ENCODE peak calls at places on chromosome 19, in seven cellular contexts. G is GM23338, W is PC-9, F is HCT116, P is hepatocyte, S is PC-3, B is MM.1S. V is an unnamed sample. For H3K79me2 and H3K9me2, the result is how much of the 10 kb centered on the place peaks cover.

GRCh38 chr19:343941-344624 is 513 bp downstream of the MIER2 start:
- DNase-seq in G (peak), W (no peak), F (no peak), P (peak), S (no peak), B (no peak), V (peak)

GRCh38 chr19:36046443-36047050 is 7.5 kb downstream of the THAP8 start:
- DNase-seq in G (peak), W (no peak), F (no peak), P (no peak), S (no peak), B (no peak), V (peak)

GRCh38 chr19:41098762-41099161 is 10.5 kb downstream of the CYP2A13 start:
- DNase-seq in G (peak), W (no peak), F (no peak), P (peak), S (no peak), B (no peak), V (no peak)

GRCh38 chr19:4068058-4068966 is 1.6 kb upstream of the ZBTB7A start:
- DNase-seq in G (no peak), W (no peak), F (no peak), P (peak), S (no peak), B (no peak), V (peak)

GRCh38 chr19:54094601-54095000 is 6.0 kb downstream of the OSCAR start:
- DNase-seq in G (peak), W (no peak), F (no peak), P (no peak), S (no peak), B (no peak), V (no peak)

GRCh38 chr19:2059422-2060201 is 8.6 kb upstream of the MKNK2 start:
- DNase-seq in G (no peak), W (peak), F (peak), P (peak), S (peak), B (no peak), V (peak)

GRCh38 chr19:1469200-1469935 is 9.6 kb downstream of the C19orf25 start:
- DNase-seq in G (no peak), W (no peak), F (no peak), P (no peak), S (peak), B (no peak), V (peak)

GRCh38 chr19:41175825-41176734 is 16.9 kb upstream of the CYP2S1 start:
- DNase-seq in G (peak), W (peak), F (peak), P (peak), S (peak), B (no peak), V (peak)

GRCh38 chr19:11387154-11388034 is 3.3 kb upstream of the EPOR start:
- DNase-seq in G (no peak), W (no peak), F (no peak), P (no peak), S (no peak), B (no peak), V (no peak)

GRCh38 chr19:29404015-29404414 is 121.8 kb upstream of the VSTM2B start:
- DNase-seq in G (no peak), W (no peak), F (no peak), P (no peak), S (no peak), B (no peak), V (no peak)

GRCh38 chr19:3068071-3068470 is 5.8 kb upstream of the TLE5 start:
- DNase-seq in G (no peak), W (no peak), F (no peak), P (no peak), S (no peak), B (no peak), V (no peak)

GRCh38 chr19:15199652-15200574 is 882 bp downstream of the NOTCH3 start:
- DNase-seq in G (peak), W (no peak), F (no peak), P (peak), S (peak), B (no peak), V (peak)

GRCh38 chr19:40143612-40144011 is 47.6 kb upstream of the MAP3K10 start:
- DNase-seq in G (peak), W (no peak), F (no peak), P (no peak), S (no peak), B (peak), V (no peak)

GRCh38 chr19:5225486-5226345 is 114.9 kb downstream of the PTPRS start:
- DNase-seq in G (peak), W (no peak), F (no peak), P (no peak), S (no peak), B (no peak), V (peak)

GRCh38 chr19:51018745-51019543 is 565 bp downstream of the KLK10 start:
- DNase-seq in G (peak), W (peak), F (no peak), P (peak), S (no peak), B (no peak), V (no peak)

GRCh38 chr19:29783627-29784190 is 28.1 kb upstream of the CCNE1 start:
- DNase-seq in G (no peak), W (no peak), F (no peak), P (no peak), S (no peak), B (no peak), V (no peak)

GRCh38 chr19:49939721-49940481 is 10.6 kb upstream of the NUP62 start:
- DNase-seq in G (peak), W (no peak), F (no peak), P (no peak), S (peak), B (no peak), V (no peak)

GRCh38 chr19:4175669-4175931 is 6.8 kb downstream of the SIRT6 start:
- DNase-seq in G (no peak), W (no peak), F (no peak), P (no peak), S (no peak), B (no peak), V (no peak)

GRCh38 chr19:2973229-2973628 is 4.1 kb upstream of the TLE6 start:
- DNase-seq in G (no peak), W (no peak), F (no peak), P (no peak), S (no peak), B (no peak), V (no peak)

GRCh38 chr19:40530091-40530901 is 46.4 kb upstream of the SHKBP1 start:
- DNase-seq in G (peak), W (no peak), F (no peak), P (peak), S (no peak), B (no peak), V (peak)

GRCh38 chr19:771332-771785 is 20.4 kb downstream of the MISP start:
- DNase-seq in G (peak), W (no peak), F (peak), P (peak), S (peak), B (peak), V (peak)

GRCh38 chr19:56167064-56167578 is 8.7 kb upstream of the GALP start:
- DNase-seq in G (peak), W (no peak), F (no peak), P (peak), S (peak), B (no peak), V (no peak)

GRCh38 chr19:7679017-7679720 is 1.5 kb upstream of the TRAPPC5 start:
- DNase-seq in G (no peak), W (no peak), F (no peak), P (no peak), S (peak), B (peak), V (no peak)

GRCh38 chr19:58395220-58395978 is at the start of gene RNF225:
- DNase-seq in G (peak), W (peak), F (no peak), P (peak), S (peak), B (no peak), V (no peak)

GRCh38 chr19:2239173-2239572 is 2.5 kb downstream of the SF3A2 start:
- DNase-seq in G (no peak), W (no peak), F (no peak), P (no peak), S (no peak), B (no peak), V (peak)

GRCh38 chr19:18850560-18851375 is 19.0 kb downstream of the UPF1 start:
- DNase-seq in G (no peak), W (no peak), F (no peak), P (no peak), S (no peak), B (no peak), V (no peak)

GRCh38 chr19:41409288-41409687 is 11.7 kb downstream of the BCKDHA start:
- DNase-seq in G (no peak), W (peak), F (peak), P (peak), S (peak), B (peak), V (peak)

GRCh38 chr19:11570039-11570462 is 7.4 kb downstream of the ACP5 start:
- DNase-seq in G (no peak), W (no peak), F (no peak), P (no peak), S (no peak), B (no peak), V (no peak)

GRCh38 chr19:955803-956746 is 28.1 kb upstream of the WDR18 start:
- DNase-seq in G (no peak), W (peak), F (no peak), P (peak), S (no peak), B (no peak), V (no peak)

GRCh38 chr19:8473652-8474476 is 28.6 kb downstream of the PRAM1 start:
- DNase-seq in G (no peak), W (no peak), F (no peak), P (no peak), S (no peak), B (peak), V (no peak)

GRCh38 chr19:33263325-33264023 is 37.8 kb upstream of the SLC7A10 start:
- DNase-seq in G (no peak), W (no peak), F (no peak), P (no peak), S (no peak), B (no peak), V (no peak)

GRCh38 chr19:48963371-48964204 is 1.5 kb upstream of the FTL start:
- DNase-seq in G (peak), W (peak), F (no peak), P (peak), S (peak), B (peak), V (peak)

GRCh38 chr19:41808663-41809566 is 12.5 kb downstream of the CEACAM3 start:
- DNase-seq in G (no peak), W (no peak), F (no peak), P (no peak), S (no peak), B (no peak), V (no peak)

GRCh38 chr19:17113127-17113785 is 37.7 kb downstream of the MYO9B start:
- DNase-seq in G (no peak), W (peak), F (no peak), P (no peak), S (no peak), B (no peak), V (no peak)
- H3K79me2 ChIP-seq in G (under half), W (under half), F (half or more), P (under half), S (under half), B (under half), V (half or more)

GRCh38 chr19:46944918-46945628 is 74.6 kb upstream of the NPAS1 start:
- DNase-seq in G (peak), W (no peak), F (no peak), P (peak), S (no peak), B (peak), V (peak)
- H3K9me2 ChIP-seq in G (under half), W (under half), F (under half), P (under half), S (under half), B (under half), V (under half)

GRCh38 chr19:44847144-44848035 is 1.3 kb downstream of the NECTIN2 start:
- DNase-seq in G (peak), W (peak), F (peak), P (peak), S (peak), B (no peak), V (peak)
- H2AFZ ChIP-seq in G (no peak), W (peak), F (no peak), P (no peak), S (peak), B (no peak), V (peak)

GRCh38 chr19:13025819-13026477 is 30.7 kb downstream of the NFIX start:
- DNase-seq in G (no peak), W (no peak), F (no peak), P (no peak), S (no peak), B (no peak), V (no peak)

GRCh38 chr19:13024126-13024957 is 29.1 kb downstream of the NFIX start:
- DNase-seq in G (no peak), W (no peak), F (no peak), P (no peak), S (peak), B (no peak), V (peak)

GRCh38 chr19:13026478-13026999 is 31.3 kb downstream of the NFIX start:
- DNase-seq in G (no peak), W (no peak), F (no peak), P (peak), S (peak), B (no peak), V (peak)

GRCh38 chr19:13023666-13024065 is 28.4 kb downstream of the NFIX start:
- DNase-seq in G (no peak), W (no peak), F (no peak), P (no peak), S (peak), B (no peak), V (peak)

GRCh38 chr19:13024958-13025653 is 29.8 kb downstream of the NFIX start:
- DNase-seq in G (peak), W (no peak), F (no peak), P (no peak), S (peak), B (no peak), V (peak)
- H3K79me2 ChIP-seq in G (under half), W (under half), F (under half), P (under half), S (half or more), B (under half), V (half or more)

V was measured in GM23248.